ENCODE peak calls at places on chromosomes 3 and 15, in four cellular contexts. I is breast epithelium, Z is neural progenitor cell, J is endothelial cell. E is an unnamed sample.

GRCh38 chr3:187669675-187670504 is at the start of gene SST:
- DNase-seq in J (peak; percentile 76), I (no peak), Z (peak; percentile 92), E (peak; percentile 85)

GRCh38 chr15:83206387-83206970 is 1.1 kb downstream of the HDGFL3 start:
- DNase-seq in I (no peak), J (no peak), Z (no peak), E (no peak)

GRCh38 chr3:23312866-23313265 is 109.7 kb downstream of the UBE2E2 start:
- DNase-seq in Z (no peak), I (no peak), J (no peak), E (no peak)

GRCh38 chr3:149288655-149289054 is 44.8 kb downstream of the TM4SF18 start:
- DNase-seq in J (no peak), Z (no peak), I (no peak), E (no peak)

GRCh38 chr3:126545544-126545943 is 13.2 kb downstream of the C3orf22 start:
- DNase-seq in J (no peak), Z (no peak), I (no peak), E (no peak)

GRCh38 chr3:184426691-184427141 is 46.9 kb downstream of the CHRD start:
- DNase-seq in Z (no peak), J (no peak), I (peak; percentile 65), E (no peak)

GRCh38 chr15:59817834-59818233 is 128.7 kb upstream of the BNIP2 start:
- DNase-seq in J (no peak), I (no peak), Z (no peak), E (no peak)

GRCh38 chr3:69683076-69683806 is 56.0 kb upstream of the MITF start:
- DNase-seq in Z (peak; percentile 28), J (no peak), I (no peak), E (peak; percentile 3)

GRCh38 chr3:157669403-157669802 is 166.2 kb upstream of the VEPH1 start:
- DNase-seq in I (no peak), Z (no peak), J (no peak), E (no peak)

GRCh38 chr3:161925749-161926360 is 429.2 kb downstream of the OTOL1 start:
- DNase-seq in I (no peak), Z (no peak), J (no peak), E (no peak)
- TF ChIP-seq CTCF in I (no peak), Z (peak; percentile 31), J (peak; percentile 45), E (no peak)

DNA sequence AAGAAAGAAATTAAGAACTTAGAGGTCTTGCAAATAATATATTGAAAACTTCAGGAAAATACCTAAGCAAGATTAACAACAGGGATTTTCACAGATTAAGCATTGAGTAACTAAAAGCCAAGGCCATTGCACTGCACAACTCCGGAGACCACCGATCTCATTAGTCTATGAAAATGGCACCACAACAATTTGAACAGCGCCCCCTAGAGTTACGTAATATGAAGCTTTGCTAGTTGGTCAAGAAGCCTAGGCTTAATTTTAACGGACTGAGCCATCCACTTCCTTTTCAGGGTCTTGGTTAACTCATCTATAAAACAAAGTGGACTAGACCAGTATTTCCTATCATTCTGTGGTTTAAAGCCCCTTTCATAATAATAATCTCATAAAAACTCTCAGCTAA is 24.8 kb downstream of the TMEM212 start:
- DNase-seq in I (no peak), Z (peak; percentile 35), J (no peak), E (no peak)
- TF ChIP-seq CTCF in I (no peak), Z (peak; percentile 59), J (peak; percentile 75), E (peak; percentile 57)

DNA sequence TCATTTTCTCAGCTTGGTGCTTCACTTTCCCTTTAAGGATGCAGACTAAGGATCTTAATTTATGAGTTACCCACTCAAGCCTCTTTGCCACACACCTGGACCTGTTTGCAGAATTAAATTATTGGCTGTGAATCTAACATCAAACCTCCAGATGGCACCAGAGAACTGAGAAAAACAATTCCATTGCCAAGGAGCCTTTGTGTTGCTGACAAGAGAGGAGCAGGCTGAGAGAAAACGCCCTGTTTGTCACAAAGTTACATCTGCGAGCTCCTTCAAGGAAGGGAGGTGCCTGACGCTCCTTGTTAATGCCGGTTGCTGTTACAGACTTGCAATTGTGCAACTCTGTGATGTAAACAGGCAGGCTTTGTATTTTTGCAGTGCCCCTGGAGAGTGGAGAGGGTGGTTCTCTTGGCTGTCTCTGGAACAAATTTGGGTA is 36.3 kb upstream of the TMC3 start:
- DNase-seq in J (peak; percentile 60), I (peak; percentile 36), Z (peak; percentile 84), E (peak; percentile 60)
- TF ChIP-seq CTCF in J (peak; percentile 58), I (peak; percentile 62), Z (peak; percentile 76), E (peak; percentile 61)

GRCh38 chr3:31957106-31957505 is 24.0 kb downstream of the OSBPL10 start:
- DNase-seq in I (no peak), Z (no peak), J (no peak), E (no peak)

GRCh38 chr3:31953636-31954035 is 27.4 kb downstream of the OSBPL10 start:
- DNase-seq in J (no peak), Z (no peak), I (no peak), E (no peak)

GRCh38 chr3:31958721-31959152 is 22.3 kb downstream of the OSBPL10 start:
- DNase-seq in J (no peak), I (no peak), Z (no peak), E (no peak)

GRCh38 chr3:31953091-31953490 is 28.0 kb downstream of the OSBPL10 start:
- DNase-seq in I (no peak), Z (no peak), J (no peak), E (no peak)

GRCh38 chr3:31955581-31955980 is 25.5 kb downstream of the OSBPL10 start:
- DNase-seq in Z (no peak), I (no peak), J (no peak), E (peak; percentile 22)
- TF ChIP-seq CTCF in Z (no peak), I (no peak), J (no peak), E (no peak)

GRCh38 chr15:31200735-31201151 is 99.2 kb upstream of the TRPM1 start:
- DNase-seq in J (peak; percentile 60), Z (peak; percentile 78), I (peak; percentile 36), E (no peak)
- TF ChIP-seq CTCF in J (no peak), Z (peak; percentile 61), I (peak; percentile 45), E (peak; percentile 68)